ENCODE peak calls at places on chromosome 20, in four cellular contexts. One of them, this sample, is unnamed.

GRCh38 chr20:49677777-49678758 is 35.6 kb downstream of the B4GALT5 start:
- DNase-seq in IMR-90: no peak
- DNase-seq in H1: no peak
- DNase-seq in mesendoderm: no peak
- DNase-seq in this sample: no peak

GRCh38 chr20:43954704-43955243 is 40.1 kb downstream of the TOX2 start:
- DNase-seq in IMR-90: no peak
- DNase-seq in H1: no peak
- DNase-seq in mesendoderm: no peak
- DNase-seq in this sample: no peak

GRCh38 chr20:25508083-25508770 is 77.1 kb downstream of the NINL start:
- DNase-seq in IMR-90: peak; percentile 85
- DNase-seq in H1: no peak
- DNase-seq in mesendoderm: no peak
- DNase-seq in this sample: no peak

GRCh38 chr20:32203556-32204484 is 3.7 kb downstream of the PLAGL2 start:
- DNase-seq in IMR-90: no peak
- DNase-seq in H1: no peak
- DNase-seq in mesendoderm: no peak
- DNase-seq in this sample: no peak

GRCh38 chr20:8788275-8788674 is 280.6 kb upstream of the PLCB4 start:
- DNase-seq in IMR-90: no peak
- DNase-seq in H1: no peak
- DNase-seq in mesendoderm: no peak
- DNase-seq in this sample: no peak

GRCh38 chr20:52457826-52458225 is 266.2 kb upstream of the ZFP64 start:
- DNase-seq in IMR-90: peak; percentile 52
- DNase-seq in H1: no peak
- DNase-seq in mesendoderm: no peak
- DNase-seq in this sample: no peak

GRCh38 chr20:19256085-19256484 is 43.6 kb downstream of the SLC24A3 start:
- DNase-seq in IMR-90: no peak
- DNase-seq in H1: no peak
- DNase-seq in mesendoderm: no peak
- DNase-seq in this sample: no peak

GRCh38 chr20:4546786-4547185 is 174.9 kb upstream of the PRND start:
- DNase-seq in IMR-90: peak; percentile 91
- DNase-seq in H1: no peak
- DNase-seq in mesendoderm: no peak
- DNase-seq in this sample: no peak

GRCh38 chr20:5612476-5613291 is 137.5 kb upstream of the SHLD1 start:
- DNase-seq in IMR-90: peak; percentile 85
- DNase-seq in H1: no peak
- DNase-seq in mesendoderm: no peak
- DNase-seq in this sample: no peak

GRCh38 chr20:16538779-16539178 is 34.5 kb downstream of the KIF16B start:
- DNase-seq in IMR-90: no peak
- DNase-seq in H1: no peak
- DNase-seq in mesendoderm: no peak
- DNase-seq in this sample: no peak

GRCh38 chr20:14921546-14921945 is 584.1 kb upstream of the FLRT3 start:
- DNase-seq in IMR-90: no peak
- DNase-seq in H1: no peak
- DNase-seq in mesendoderm: no peak
- DNase-seq in this sample: no peak

GRCh38 chr20:44691424-44692423 is 23.4 kb upstream of the CCN5 start:
- DNase-seq in IMR-90: no peak
- DNase-seq in H1: no peak
- DNase-seq in mesendoderm: no peak
- DNase-seq in this sample: no peak

DNA sequence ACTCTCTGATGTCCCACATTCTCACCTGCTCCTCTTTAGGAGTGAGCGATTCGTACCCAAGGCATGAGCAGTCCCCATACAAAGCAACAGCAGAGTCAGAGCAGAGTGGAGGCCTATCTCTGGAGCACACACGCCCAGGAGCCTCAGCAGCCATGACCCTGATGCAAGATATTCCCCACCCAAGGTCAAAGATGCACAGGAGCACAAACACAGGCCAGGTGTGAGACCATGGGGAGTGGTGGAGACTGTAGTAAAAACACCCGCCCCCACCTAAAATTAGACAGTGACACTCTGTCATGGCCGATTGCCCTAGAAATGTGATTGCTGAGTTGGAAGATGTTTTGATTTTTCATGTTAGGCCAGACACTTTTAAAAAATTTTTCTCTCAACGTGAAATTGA is 21.4 kb downstream of the RRBP1 start:
- DNase-seq in IMR-90: no peak
- DNase-seq in H1: no peak
- DNase-seq in mesendoderm: no peak
- DNase-seq in this sample: no peak
- H3K56ac ChIP-seq in IMR-90: no peak overlapping the region
- H3K56ac ChIP-seq in H1: no peak overlapping the region
- H3K56ac ChIP-seq in mesendoderm: no peak overlapping the region
- H3K56ac ChIP-seq in this sample: no peak overlapping the region

DNA sequence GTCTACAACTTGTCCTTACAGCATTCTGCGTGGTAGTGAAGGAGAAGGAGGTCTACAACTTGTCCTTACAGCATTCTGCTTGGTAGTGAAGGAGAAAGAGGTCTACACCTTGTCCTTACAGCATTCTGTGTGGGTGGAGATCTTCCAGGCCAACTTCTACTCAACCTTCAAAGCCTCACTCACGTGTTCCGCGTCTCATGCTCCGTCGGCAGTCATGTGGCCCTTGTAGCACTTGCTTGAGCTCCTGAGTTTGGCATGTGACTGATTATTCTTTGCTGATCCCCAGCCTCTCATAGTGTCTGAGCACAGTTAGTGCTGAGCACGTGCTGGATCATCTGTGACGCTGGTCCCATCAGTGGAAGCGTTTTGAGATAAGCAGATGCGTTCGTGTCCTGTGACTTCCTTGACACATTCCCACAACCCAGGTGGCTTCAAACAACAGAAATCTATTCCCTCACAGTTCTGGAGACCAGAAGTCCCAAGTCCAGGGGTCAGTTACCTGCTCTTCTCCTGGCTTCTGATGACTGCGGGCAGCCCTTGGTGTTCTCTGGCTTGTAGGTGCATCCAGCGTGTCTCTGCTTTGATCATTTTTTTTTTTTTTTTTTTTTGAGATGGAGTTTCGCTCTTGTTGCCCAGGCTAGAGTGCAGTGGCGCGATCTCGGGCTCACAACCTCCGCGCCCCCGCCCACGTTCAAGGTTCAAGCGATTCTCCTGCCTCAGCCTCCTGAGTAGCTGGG is 2.6 kb downstream of the SS18L1 start:
- DNase-seq in IMR-90: no peak
- DNase-seq in H1: no peak
- DNase-seq in mesendoderm: no peak
- DNase-seq in this sample: no peak
- H3K9ac ChIP-seq in IMR-90: no peak overlapping the region
- H3K9ac ChIP-seq in H1: no peak overlapping the region
- H3K9ac ChIP-seq in mesendoderm: no peak overlapping the region
- H3K9ac ChIP-seq in this sample: no peak overlapping the region

GRCh38 chr20:54570561-54570960 is 95.2 kb downstream of the DOK5 start:
- DNase-seq in IMR-90: no peak
- DNase-seq in H1: no peak
- DNase-seq in mesendoderm: no peak
- DNase-seq in this sample: no peak
- H3K56ac ChIP-seq in IMR-90: no peak overlapping the region
- H3K56ac ChIP-seq in H1: no peak overlapping the region
- H3K56ac ChIP-seq in mesendoderm: no peak overlapping the region
- H3K56ac ChIP-seq in this sample: no peak overlapping the region

GRCh38 chr20:63407928-63408683 is 47.0 kb upstream of the CHRNA4 start:
- DNase-seq in IMR-90: no peak
- DNase-seq in H1: no peak
- DNase-seq in mesendoderm: no peak
- DNase-seq in this sample: no peak
- H3K9ac ChIP-seq in IMR-90: no peak overlapping the region
- H3K9ac ChIP-seq in H1: no peak overlapping the region
- H3K9ac ChIP-seq in mesendoderm: no peak overlapping the region
- H3K9ac ChIP-seq in this sample: no peak overlapping the region

GRCh38 chr20:33896509-33896908 is 85.4 kb downstream of the CHMP4B start:
- DNase-seq in IMR-90: peak; percentile 70
- DNase-seq in H1: no peak
- DNase-seq in mesendoderm: no peak
- DNase-seq in this sample: no peak
- H3K56ac ChIP-seq in IMR-90: no peak overlapping the region
- H3K56ac ChIP-seq in H1: no peak overlapping the region
- H3K56ac ChIP-seq in mesendoderm: no peak overlapping the region
- H3K56ac ChIP-seq in this sample: no peak overlapping the region

GRCh38 chr20:59222239-59222981 is 58.8 kb downstream of the ZNF831 start:
- DNase-seq in IMR-90: peak; percentile 66
- DNase-seq in H1: peak; percentile 53
- DNase-seq in mesendoderm: peak; percentile 85
- DNase-seq in this sample: peak; percentile 84
- H3K9ac ChIP-seq in IMR-90: peak overlapping the region; percentile 46
- H3K9ac ChIP-seq in H1: no peak overlapping the region
- H3K9ac ChIP-seq in mesendoderm: peak overlapping the region; percentile 27
- H3K9ac ChIP-seq in this sample: no peak overlapping the region

DNA sequence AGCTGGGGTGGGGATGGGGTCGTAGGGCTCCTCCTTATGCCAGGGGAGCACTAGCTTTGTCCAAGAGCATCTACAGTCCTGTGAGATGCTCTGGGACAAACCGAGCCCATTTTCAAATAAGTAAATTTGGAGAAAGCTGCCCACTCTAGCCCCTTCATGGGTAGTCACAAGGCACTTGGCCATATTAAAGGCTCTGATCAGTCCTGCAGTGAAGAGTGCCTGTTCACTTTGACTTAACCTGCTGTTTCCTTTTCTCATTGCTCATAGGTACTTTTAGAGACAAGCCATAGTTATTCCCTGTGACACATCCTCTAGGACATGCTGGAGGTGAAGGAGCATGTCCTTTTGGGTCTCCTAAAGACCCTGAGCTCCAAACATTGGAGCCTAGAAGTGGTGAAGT is 38.4 kb downstream of the FAM110A start:
- DNase-seq in IMR-90: no peak
- DNase-seq in H1: no peak
- DNase-seq in mesendoderm: no peak
- DNase-seq in this sample: no peak
- H3K56ac ChIP-seq in IMR-90: no peak overlapping the region
- H3K56ac ChIP-seq in H1: no peak overlapping the region
- H3K56ac ChIP-seq in mesendoderm: no peak overlapping the region
- H3K56ac ChIP-seq in this sample: no peak overlapping the region

DNA sequence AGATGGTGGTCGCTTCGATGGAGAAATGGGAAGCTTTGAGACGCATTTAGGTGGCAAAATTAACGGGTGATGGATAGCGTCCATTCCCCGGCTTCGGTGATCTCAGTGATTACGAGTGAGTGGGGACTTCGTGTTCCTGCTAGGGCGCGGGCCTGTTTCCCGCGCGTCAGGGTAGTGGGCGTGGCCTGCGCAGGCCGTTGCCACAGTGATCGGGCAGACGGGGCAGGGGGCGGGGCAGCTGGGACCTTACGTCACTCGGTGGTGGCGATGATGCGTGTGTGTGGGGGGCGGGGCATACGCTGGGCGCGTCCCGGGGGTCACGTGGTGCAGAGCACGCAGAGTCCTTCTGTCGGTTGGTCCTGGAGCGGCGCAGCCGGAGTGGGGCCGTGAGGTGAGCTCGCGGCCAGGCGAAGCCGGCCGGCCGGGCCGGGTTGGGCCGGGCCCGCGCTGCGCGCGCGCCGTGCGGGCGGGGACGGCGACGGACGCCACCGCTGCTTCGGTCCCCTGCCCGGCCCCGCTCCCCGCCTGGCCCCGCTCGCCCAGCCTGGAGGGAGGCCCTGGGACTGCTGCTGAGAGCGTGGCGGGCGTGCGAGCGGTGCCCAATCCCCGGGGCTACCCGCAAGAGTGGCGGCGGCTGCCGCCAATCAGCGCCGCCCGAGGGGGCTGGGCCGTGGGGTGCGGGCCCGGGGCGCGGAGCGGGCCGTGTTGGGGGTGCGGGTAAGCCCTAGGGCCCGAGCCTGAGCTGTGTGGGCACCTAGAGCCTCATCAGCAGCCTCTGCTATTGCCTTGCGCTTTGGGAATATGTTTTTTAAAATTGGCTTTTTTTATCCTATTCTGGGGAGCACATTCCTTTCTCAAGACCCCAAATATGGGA is at the start of gene PHF20:
- DNase-seq in IMR-90: peak; percentile 96
- DNase-seq in H1: peak; percentile 92
- DNase-seq in mesendoderm: peak; percentile 97
- DNase-seq in this sample: peak; percentile 98
- H3K9ac ChIP-seq in IMR-90: peak within 1 kb of the TSS; percentile 88
- H3K9ac ChIP-seq in H1: peak within 1 kb of the TSS; percentile 79
- H3K9ac ChIP-seq in mesendoderm: peak within 1 kb of the TSS; percentile 83
- H3K9ac ChIP-seq in this sample: peak within 1 kb of the TSS; percentile 70